ENCODE peak calls at places on chromosomes 5 and 9, in eight cellular contexts. U is lower lobe of right lung; T is endothelial cell; N is CD4-positive, alpha-beta T cell; P is lower leg skin; X is glutamatergic neuron; K is type B pancreatic cell; Q is dorsolateral prefrontal cortex. R is an unnamed sample.

GRCh38 chr9:89864731-89865130 is 259.9 kb downstream of the GADD45G start:
- DNase-seq in Q (peak; percentile 9), U (peak; percentile 4), X (no peak), T (no peak), P (no peak), N (no peak), K (no peak), R (no peak)

GRCh38 chr5:68661237-68661636 is 432.6 kb upstream of the SLC30A5 start:
- DNase-seq in N (no peak), X (peak; percentile 28), K (no peak), T (peak; percentile 29), Q (no peak), P (no peak), U (no peak), R (no peak)

GRCh38 chr9:27192291-27192960 is 83.4 kb downstream of the TEK start:
- DNase-seq in K (no peak), X (no peak), T (no peak), U (no peak), N (no peak), Q (no peak), P (no peak), R (no peak)

GRCh38 chr5:60148356-60148755 is 254.8 kb upstream of the PDE4D start:
- DNase-seq in N (no peak), Q (no peak), P (no peak), X (no peak), U (no peak), T (no peak), K (no peak), R (peak; percentile 61)

GRCh38 chr5:23820764-23821471 is 313.5 kb downstream of the PRDM9 start:
- DNase-seq in Q (no peak), T (no peak), N (no peak), X (no peak), P (peak; percentile 31), U (no peak), K (no peak), R (peak; percentile 44)

GRCh38 chr5:71482132-71482531 is 26.7 kb downstream of the BDP1 start:
- DNase-seq in T (no peak), X (no peak), Q (no peak), P (no peak), K (no peak), U (no peak), N (no peak), R (peak; percentile 59)

GRCh38 chr5:175652741-175653663 is 4.9 kb upstream of the HRH2 start:
- DNase-seq in P (no peak), N (peak; percentile 42), Q (no peak), X (no peak), U (no peak), K (no peak), T (no peak), R (no peak)

GRCh38 chr5:111003623-111004022 is 67.9 kb upstream of the TSLP start:
- DNase-seq in X (no peak), N (no peak), U (no peak), P (no peak), T (no peak), K (no peak), Q (no peak), R (no peak)

GRCh38 chr5:55278778-55279177 is 28.7 kb downstream of the DHX29 start:
- DNase-seq in K (no peak), X (no peak), T (no peak), U (no peak), Q (no peak), P (no peak), N (no peak), R (peak; percentile 9)

GRCh38 chr9:12426198-12426864 is 266.9 kb upstream of the TYRP1 start:
- DNase-seq in U (no peak), N (no peak), K (no peak), T (no peak), P (no peak), X (no peak), Q (no peak), R (peak; percentile 2)

GRCh38 chr9:93992830-93993229 is 37.7 kb upstream of the BARX1 start:
- DNase-seq in Q (no peak), K (no peak), U (no peak), N (no peak), X (no peak), T (no peak), P (no peak), R (no peak)

GRCh38 chr5:149118463-149118862 is 22.8 kb upstream of the ABLIM3 start:
- DNase-seq in T (no peak), P (no peak), Q (no peak), U (no peak), N (no peak), X (no peak), K (no peak), R (no peak)

GRCh38 chr5:38660194-38660668 is 103.8 kb upstream of the LIFR start:
- DNase-seq in T (no peak), N (no peak), P (no peak), X (peak; percentile 15), Q (no peak), K (no peak), U (no peak), R (no peak)

GRCh38 chr5:157108961-157109360 is at the start of gene HAVCR2:
- DNase-seq in X (no peak), N (peak; percentile 2), P (peak; percentile 50), K (no peak), T (no peak), U (peak; percentile 70), Q (no peak), R (no peak)

GRCh38 chr9:113931140-113931539 is 55.0 kb downstream of the ZNF618 start:
- DNase-seq in T (no peak), N (no peak), U (no peak), Q (no peak), X (no peak), K (no peak), P (no peak), R (no peak)
- TF ChIP-seq CTCF in T (no peak), N (no peak), U (no peak), Q (no peak), X (no peak), K (no peak), P (no peak), R (no peak)

GRCh38 chr5:138241688-138242547 is 28.8 kb upstream of the CDC23 start:
- DNase-seq in K (peak; percentile 71), Q (no peak), T (peak; percentile 37), P (no peak), N (no peak), U (peak; percentile 47), X (peak; percentile 75), R (no peak)
- TF ChIP-seq CTCF in K (no peak), Q (no peak), T (no peak), P (no peak), N (no peak), U (no peak), X (no peak), R (no peak)

DNA sequence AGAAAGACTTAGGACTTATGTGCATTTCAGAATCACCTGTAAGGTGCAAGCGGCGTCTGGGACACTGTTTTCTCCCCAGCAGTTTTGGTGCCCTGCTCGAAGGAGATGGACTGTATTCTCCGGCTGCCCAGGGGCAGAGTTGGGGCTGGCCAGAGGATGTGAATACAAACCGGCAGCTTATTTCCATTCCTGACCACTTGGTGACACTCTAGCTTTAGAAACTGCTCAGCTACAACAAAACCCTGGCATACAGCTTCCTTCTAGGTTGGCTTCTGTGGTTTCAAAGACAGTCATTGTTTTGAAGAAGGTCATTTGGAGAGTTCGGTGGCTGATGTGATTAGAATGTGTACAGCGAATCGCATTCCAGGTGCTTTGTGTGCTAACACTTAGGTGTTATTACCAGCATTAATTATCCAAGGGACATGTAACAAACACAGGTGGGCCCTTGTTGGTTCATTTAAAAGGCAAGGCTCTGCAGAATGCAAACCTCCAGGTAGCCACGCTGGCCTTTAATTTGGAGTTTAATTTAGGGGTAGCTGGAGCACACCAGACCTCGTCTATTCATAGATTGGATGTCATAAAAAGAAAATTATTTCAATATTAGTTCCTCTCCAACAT is 191.0 kb downstream of the MAT2B start:
- DNase-seq in Q (peak; percentile 47), X (peak; percentile 57), N (no peak), U (no peak), T (peak; percentile 56), K (no peak), P (no peak), R (peak; percentile 81)
- TF ChIP-seq CTCF in Q (peak; percentile 58), X (peak; percentile 30), N (no peak), U (peak; percentile 57), T (no peak), K (peak; percentile 83), P (no peak), R (peak; percentile 77)

DNA sequence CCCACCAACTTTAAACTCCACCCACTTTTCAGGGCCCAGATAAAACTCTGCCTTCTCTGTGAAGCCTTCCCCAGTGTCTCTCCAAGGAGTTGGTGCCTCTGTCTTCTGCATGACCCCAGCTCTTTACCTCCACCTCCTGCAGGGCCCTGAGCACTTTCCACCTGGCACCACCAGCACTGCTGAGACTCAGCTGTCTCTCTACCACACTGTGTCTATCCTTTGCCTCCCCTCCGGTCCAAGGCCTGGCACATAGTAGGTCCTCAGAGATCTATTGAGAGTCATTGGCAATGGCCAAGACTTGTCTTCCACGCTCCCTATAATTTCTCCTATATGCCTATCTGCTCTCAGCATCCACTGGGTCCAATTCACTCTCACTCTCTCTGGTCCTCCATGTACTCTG is 12.9 kb upstream of the GABBR2 start:
- DNase-seq in T (no peak), K (no peak), N (no peak), Q (no peak), X (no peak), U (no peak), P (no peak), R (no peak)
- TF ChIP-seq CTCF in T (no peak), K (no peak), N (no peak), Q (no peak), X (no peak), U (no peak), P (no peak), R (no peak)